ENCODE peak calls at places on chromosomes 1 and 21, in nine cellular contexts. S is endothelial cell, I is HAP-1, E is choroid plexus epithelial cell, J is hypothalamus, A is activated T-cell treated with anti-CD3 and anti-CD28 coated beads for 1 hour, D is ovary, P is lower lobe of right lung, F is midbrain. K is an unnamed sample.

GRCh38 chr1:172287207-172287606 is 133.3 kb upstream of the C1orf105 start:
- DNase-seq in S (no peak), I (no peak), E (peak), J (no peak), A (no peak), D (peak), P (no peak), F (no peak), K (no peak)

GRCh38 chr21:45522986-45523385 is 19.3 kb downstream of the SLC19A1 start:
- DNase-seq in S (no peak), I (no peak), E (no peak), J (no peak), A (no peak), D (peak), P (no peak), F (no peak), K (no peak)

GRCh38 chr1:204868340-204868700 is 2.3 kb upstream of the NFASC start:
- DNase-seq in S (no peak), I (no peak), E (no peak), J (peak), A (no peak), D (no peak), P (no peak), F (peak), K (no peak)

GRCh38 chr1:58927026-58927721 is 143.3 kb upstream of the JUN start:
- DNase-seq in S (no peak), I (no peak), E (no peak), J (no peak), A (no peak), D (no peak), P (no peak), F (no peak), K (no peak)

GRCh38 chr1:159076753-159077656 is at the start of gene AIM2:
- DNase-seq in S (no peak), I (peak), E (no peak), J (no peak), A (peak), D (no peak), P (peak), F (no peak), K (no peak)

GRCh38 chr1:154459044-154459443 is 43.0 kb upstream of the TDRD10 start:
- DNase-seq in S (no peak), I (no peak), E (no peak), J (no peak), A (no peak), D (no peak), P (no peak), F (peak), K (no peak)

GRCh38 chr21:32307706-32308105 is 9.1 kb downstream of the MRAP start:
- DNase-seq in S (no peak), I (no peak), E (peak), J (no peak), A (no peak), D (no peak), P (no peak), F (no peak), K (no peak)

GRCh38 chr21:45276620-45277019 is 11.1 kb downstream of the POFUT2 start:
- DNase-seq in S (no peak), I (no peak), E (no peak), J (no peak), A (no peak), D (peak), P (peak), F (no peak), K (no peak)

GRCh38 chr1:111988743-111989453 is 570 bp downstream of the KCND3 start:
- DNase-seq in S (peak), I (peak), E (no peak), J (no peak), A (no peak), D (no peak), P (peak), F (no peak), K (no peak)

GRCh38 chr1:53390261-53390660 is 62.4 kb upstream of the LRP8 start:
- DNase-seq in S (no peak), I (no peak), E (no peak), J (no peak), A (no peak), D (no peak), P (peak), F (peak), K (no peak)

GRCh38 chr1:66564250-66564649 is 30.3 kb downstream of the SGIP1 start:
- DNase-seq in S (no peak), I (no peak), E (peak), J (no peak), A (no peak), D (no peak), P (no peak), F (no peak), K (no peak)

GRCh38 chr1:26412180-26412840 is 1.7 kb downstream of the LIN28A start:
- DNase-seq in S (no peak), I (peak), E (no peak), J (no peak), A (no peak), D (no peak), P (no peak), F (no peak), K (no peak)

GRCh38 chr1:9835404-9835757 is 11.6 kb upstream of the CLSTN1 start:
- DNase-seq in S (no peak), I (no peak), E (no peak), J (no peak), A (no peak), D (no peak), P (no peak), F (no peak), K (no peak)

GRCh38 chr1:36304521-36304920 is 1.6 kb upstream of the SH3D21 start:
- DNase-seq in S (no peak), I (no peak), E (no peak), J (no peak), A (no peak), D (no peak), P (peak), F (no peak), K (no peak)

GRCh38 chr21:36629061-36629460 is 69.9 kb upstream of the SIM2 start:
- DNase-seq in S (no peak), I (no peak), E (no peak), J (no peak), A (no peak), D (no peak), P (no peak), F (no peak), K (no peak)

GRCh38 chr1:53657256-53657805 is 81.6 kb downstream of the GLIS1 start:
- DNase-seq in S (no peak), I (no peak), E (no peak), J (no peak), A (no peak), D (no peak), P (no peak), F (peak), K (no peak)

GRCh38 chr1:179079113-179079761 is 2.6 kb upstream of the TOR3A start:
- DNase-seq in S (peak), I (peak), E (peak), J (no peak), A (peak), D (peak), P (no peak), F (peak), K (no peak)

GRCh38 chr1:194419721-194420120 is 1233.3 kb upstream of the B3GALT2 start:
- DNase-seq in S (no peak), I (no peak), E (no peak), J (no peak), A (no peak), D (no peak), P (no peak), F (no peak), K (no peak)

GRCh38 chr1:17122449-17123194 is 3.4 kb upstream of the PADI2 start:
- DNase-seq in S (no peak), I (no peak), E (peak), J (no peak), A (no peak), D (no peak), P (no peak), F (no peak), K (no peak)

GRCh38 chr1:7549277-7549676 is 221.8 kb upstream of the VAMP3 start:
- DNase-seq in S (no peak), I (no peak), E (peak), J (no peak), A (no peak), D (no peak), P (peak), F (no peak), K (no peak)

GRCh38 chr1:156689035-156689959 is 12.1 kb upstream of the NES start:
- DNase-seq in S (peak), I (peak), E (peak), J (no peak), A (peak), D (peak), P (peak), F (peak), K (peak)

GRCh38 chr1:42747125-42747524 is 7.1 kb upstream of the CLDN19 start:
- DNase-seq in S (peak), I (peak), E (peak), J (no peak), A (peak), D (peak), P (no peak), F (peak), K (peak)

GRCh38 chr1:16608838-16609560 is 4.4 kb downstream of the NBPF1 start:
- DNase-seq in S (no peak), I (no peak), E (no peak), J (no peak), A (no peak), D (no peak), P (no peak), F (no peak), K (no peak)

GRCh38 chr1:176989023-176989422 is 175.5 kb downstream of the ASTN1 start:
- DNase-seq in S (no peak), I (no peak), E (peak), J (no peak), A (no peak), D (no peak), P (no peak), F (no peak), K (no peak)

GRCh38 chr1:47992720-47993119 is 4.5 kb downstream of the TRABD2B start:
- DNase-seq in S (no peak), I (no peak), E (peak), J (no peak), A (no peak), D (no peak), P (no peak), F (no peak), K (no peak)

GRCh38 chr1:81550753-81551152 is 250.0 kb upstream of the ADGRL2 start:
- DNase-seq in S (no peak), I (no peak), E (no peak), J (no peak), A (no peak), D (no peak), P (no peak), F (no peak), K (no peak)

GRCh38 chr21:40049031-40049958 is 182.1 kb downstream of the PCP4 start:
- DNase-seq in S (no peak), I (no peak), E (no peak), J (no peak), A (no peak), D (no peak), P (no peak), F (no peak), K (no peak)

GRCh38 chr1:22452401-22452963 is 831 bp downstream of the ZBTB40 start:
- DNase-seq in S (no peak), I (no peak), E (peak), J (no peak), A (peak), D (no peak), P (no peak), F (peak), K (peak)

GRCh38 chr1:228799929-228800328 is 64.7 kb downstream of the RHOU start:
- DNase-seq in S (no peak), I (no peak), E (no peak), J (no peak), A (no peak), D (no peak), P (no peak), F (no peak), K (no peak)

GRCh38 chr1:35556494-35557117 is 597 bp downstream of the KIAA0319L start:
- DNase-seq in S (no peak), I (no peak), E (no peak), J (no peak), A (no peak), D (no peak), P (no peak), F (no peak), K (no peak)

GRCh38 chr1:176196728-176197127 is 10.4 kb downstream of the COP1 start:
- DNase-seq in S (no peak), I (no peak), E (no peak), J (no peak), A (no peak), D (no peak), P (no peak), F (no peak), K (no peak)

GRCh38 chr1:168506204-168506819 is 37.5 kb downstream of the XCL2 start:
- DNase-seq in S (no peak), I (no peak), E (no peak), J (no peak), A (no peak), D (no peak), P (no peak), F (no peak), K (no peak)

GRCh38 chr1:174938306-174939000 is 61.3 kb upstream of the CACYBP start:
- DNase-seq in S (no peak), I (no peak), E (no peak), J (no peak), A (no peak), D (no peak), P (no peak), F (no peak), K (no peak)

K was measured in naive thymus-derived CD8-positive, alpha-beta T cell.